ENCODE peak calls at places on chromosomes 1 and 21, in six cellular contexts. E is fibroblast of mammary gland; S is NCI-H526 treated with DMSO at 0.1 percent for 48 hours; X is stimulated activated CD8-positive, alpha-beta memory T cell treated with anti-CD3 and anti-CD28 coated beads, Interleukin-15, amount 100 ng/mL, for 24 hours; G is germinal center; D is T-helper 17 cell. W is an unnamed sample.

GRCh38 chr1:38185913-38186312 is 139.3 kb upstream of the POU3F1 start:
- DNase-seq in D (no peak), S (no peak), X (no peak), E (no peak), G (no peak), W (no peak)

GRCh38 chr1:211925016-211925415 is 94.5 kb upstream of the LPGAT1 start:
- DNase-seq in E (no peak), X (no peak), D (no peak), G (no peak), S (peak; percentile 32), W (no peak)

GRCh38 chr1:101280942-101281654 is 44.3 kb downstream of the S1PR1 start:
- DNase-seq in X (no peak), G (no peak), D (no peak), S (no peak), E (no peak), W (no peak)

GRCh38 chr1:231663211-231663792 is 36.7 kb downstream of the DISC1 start:
- DNase-seq in S (no peak), D (no peak), G (no peak), E (peak; percentile 30), X (no peak), W (no peak)

GRCh38 chr21:21148009-21148408 is 149.8 kb downstream of the NCAM2 start:
- DNase-seq in D (no peak), X (no peak), E (no peak), G (no peak), S (no peak), W (no peak)

GRCh38 chr21:14687277-14687642 is 141.1 kb upstream of the SAMSN1 start:
- DNase-seq in S (no peak), G (no peak), E (peak; percentile 2), X (no peak), D (no peak), W (no peak)

GRCh38 chr1:236035681-236036101 is 29.2 kb downstream of the NID1 start:
- DNase-seq in E (peak; percentile 86), D (no peak), S (no peak), X (no peak), G (no peak), W (no peak)

GRCh38 chr1:12368646-12369045 is 138.8 kb downstream of the VPS13D start:
- DNase-seq in G (no peak), X (no peak), E (no peak), S (no peak), D (no peak), W (no peak)

GRCh38 chr1:176605151-176605550 is 142.2 kb downstream of the PAPPA2 start:
- DNase-seq in X (no peak), D (no peak), S (no peak), G (no peak), E (peak; percentile 22), W (no peak)

GRCh38 chr1:222182641-222183040 is 365.3 kb downstream of the HHIPL2 start:
- DNase-seq in E (peak; percentile 36), S (no peak), G (no peak), X (no peak), D (no peak), W (no peak)